ENCODE peak calls at places on chromosomes 5 and 9, in six cellular contexts. One of them, this sample, is unnamed.

GRCh38 chr5:151773979-151774378 is 2.2 kb downstream of the G3BP1 start:
- DNase-seq in cardiac muscle cell: no peak
- DNase-seq in fibroblast of mammary gland: peak; percentile 15
- DNase-seq in dorsolateral prefrontal cortex: no peak
- DNase-seq in CD4-positive, alpha-beta T cell: no peak
- DNase-seq in left ventricle myocardium inferior: no peak
- DNase-seq in this sample: no peak

GRCh38 chr9:136007906-136008692 is 46.9 kb upstream of the UBAC1 start:
- DNase-seq in cardiac muscle cell: no peak
- DNase-seq in fibroblast of mammary gland: peak; percentile 74
- DNase-seq in dorsolateral prefrontal cortex: no peak
- DNase-seq in CD4-positive, alpha-beta T cell: no peak
- DNase-seq in left ventricle myocardium inferior: no peak
- DNase-seq in this sample: no peak

GRCh38 chr5:165361143-165361542 is 1855.7 kb downstream of the MAT2B start:
- DNase-seq in cardiac muscle cell: no peak
- DNase-seq in fibroblast of mammary gland: no peak
- DNase-seq in dorsolateral prefrontal cortex: no peak
- DNase-seq in CD4-positive, alpha-beta T cell: no peak
- DNase-seq in left ventricle myocardium inferior: no peak
- DNase-seq in this sample: no peak

GRCh38 chr5:166370928-166371690 is 1920.3 kb upstream of the WWC1 start:
- DNase-seq in cardiac muscle cell: no peak
- DNase-seq in fibroblast of mammary gland: peak; percentile 3
- DNase-seq in dorsolateral prefrontal cortex: no peak
- DNase-seq in CD4-positive, alpha-beta T cell: no peak
- DNase-seq in left ventricle myocardium inferior: no peak
- DNase-seq in this sample: no peak

GRCh38 chr5:98468188-98468869 is 305.1 kb upstream of the RGMB start:
- DNase-seq in cardiac muscle cell: no peak
- DNase-seq in fibroblast of mammary gland: peak; percentile 95
- DNase-seq in dorsolateral prefrontal cortex: no peak
- DNase-seq in CD4-positive, alpha-beta T cell: no peak
- DNase-seq in left ventricle myocardium inferior: no peak
- DNase-seq in this sample: no peak

GRCh38 chr5:78797945-78798731 is 149.6 kb upstream of the LHFPL2 start:
- DNase-seq in cardiac muscle cell: no peak
- DNase-seq in fibroblast of mammary gland: peak; percentile 61
- DNase-seq in dorsolateral prefrontal cortex: no peak
- DNase-seq in CD4-positive, alpha-beta T cell: no peak
- DNase-seq in left ventricle myocardium inferior: no peak
- DNase-seq in this sample: no peak

GRCh38 chr9:33124716-33125378 is 42.3 kb downstream of the B4GALT1 start:
- DNase-seq in cardiac muscle cell: no peak
- DNase-seq in fibroblast of mammary gland: peak; percentile 40
- DNase-seq in dorsolateral prefrontal cortex: peak; percentile 60
- DNase-seq in CD4-positive, alpha-beta T cell: no peak
- DNase-seq in left ventricle myocardium inferior: no peak
- DNase-seq in this sample: no peak

GRCh38 chr9:17140418-17140817 is 5.6 kb downstream of the CNTLN start:
- DNase-seq in cardiac muscle cell: no peak
- DNase-seq in fibroblast of mammary gland: no peak
- DNase-seq in dorsolateral prefrontal cortex: no peak
- DNase-seq in CD4-positive, alpha-beta T cell: no peak
- DNase-seq in left ventricle myocardium inferior: no peak
- DNase-seq in this sample: no peak

GRCh38 chr5:107889387-107889786 is 218.7 kb upstream of the EFNA5 start:
- DNase-seq in cardiac muscle cell: no peak
- DNase-seq in fibroblast of mammary gland: peak; percentile 16
- DNase-seq in dorsolateral prefrontal cortex: no peak
- DNase-seq in CD4-positive, alpha-beta T cell: no peak
- DNase-seq in left ventricle myocardium inferior: no peak
- DNase-seq in this sample: no peak

GRCh38 chr9:79014929-79015699 is 556.7 kb upstream of the TLE4 start:
- DNase-seq in cardiac muscle cell: no peak
- DNase-seq in fibroblast of mammary gland: no peak
- DNase-seq in dorsolateral prefrontal cortex: no peak
- DNase-seq in CD4-positive, alpha-beta T cell: no peak
- DNase-seq in left ventricle myocardium inferior: no peak
- DNase-seq in this sample: no peak

GRCh38 chr9:92718086-92719001 is 46.3 kb downstream of the BICD2 start:
- DNase-seq in cardiac muscle cell: no peak
- DNase-seq in fibroblast of mammary gland: no peak
- DNase-seq in dorsolateral prefrontal cortex: no peak
- DNase-seq in CD4-positive, alpha-beta T cell: no peak
- DNase-seq in left ventricle myocardium inferior: no peak
- DNase-seq in this sample: no peak

GRCh38 chr9:115115924-115116323 is 2.0 kb downstream of the TNC start:
- DNase-seq in cardiac muscle cell: no peak
- DNase-seq in fibroblast of mammary gland: peak; percentile 90
- DNase-seq in dorsolateral prefrontal cortex: no peak
- DNase-seq in CD4-positive, alpha-beta T cell: no peak
- DNase-seq in left ventricle myocardium inferior: no peak
- DNase-seq in this sample: no peak

GRCh38 chr9:6584881-6585597 is 60.5 kb downstream of the GLDC start:
- DNase-seq in cardiac muscle cell: peak; percentile 26
- DNase-seq in fibroblast of mammary gland: peak; percentile 55
- DNase-seq in dorsolateral prefrontal cortex: no peak
- DNase-seq in CD4-positive, alpha-beta T cell: no peak
- DNase-seq in left ventricle myocardium inferior: no peak
- DNase-seq in this sample: no peak

GRCh38 chr5:3026651-3027050 is 275.2 kb upstream of the IRX2 start:
- DNase-seq in cardiac muscle cell: no peak
- DNase-seq in fibroblast of mammary gland: no peak
- DNase-seq in dorsolateral prefrontal cortex: no peak
- DNase-seq in CD4-positive, alpha-beta T cell: no peak
- DNase-seq in left ventricle myocardium inferior: no peak
- DNase-seq in this sample: peak; percentile 54

GRCh38 chr5:172585114-172585513 is 55.9 kb upstream of the NEURL1B start:
- DNase-seq in cardiac muscle cell: no peak
- DNase-seq in fibroblast of mammary gland: no peak
- DNase-seq in dorsolateral prefrontal cortex: no peak
- DNase-seq in CD4-positive, alpha-beta T cell: no peak
- DNase-seq in left ventricle myocardium inferior: no peak
- DNase-seq in this sample: no peak

GRCh38 chr9:87883274-87883673 is 597 bp downstream of the SPATA31E1 start:
- DNase-seq in cardiac muscle cell: no peak
- DNase-seq in fibroblast of mammary gland: no peak
- DNase-seq in dorsolateral prefrontal cortex: no peak
- DNase-seq in CD4-positive, alpha-beta T cell: no peak
- DNase-seq in left ventricle myocardium inferior: no peak
- DNase-seq in this sample: no peak

GRCh38 chr5:59485629-59486439 is 407.7 kb downstream of the PDE4D start:
- DNase-seq in cardiac muscle cell: no peak
- DNase-seq in fibroblast of mammary gland: no peak
- DNase-seq in dorsolateral prefrontal cortex: no peak
- DNase-seq in CD4-positive, alpha-beta T cell: no peak
- DNase-seq in left ventricle myocardium inferior: no peak
- DNase-seq in this sample: no peak

GRCh38 chr5:167871091-167871490 is 420.4 kb upstream of the WWC1 start:
- DNase-seq in cardiac muscle cell: no peak
- DNase-seq in fibroblast of mammary gland: no peak
- DNase-seq in dorsolateral prefrontal cortex: no peak
- DNase-seq in CD4-positive, alpha-beta T cell: no peak
- DNase-seq in left ventricle myocardium inferior: no peak
- DNase-seq in this sample: no peak

GRCh38 chr9:127734247-127734746 is 797 bp downstream of the TOR2A start:
- DNase-seq in cardiac muscle cell: no peak
- DNase-seq in fibroblast of mammary gland: no peak
- DNase-seq in dorsolateral prefrontal cortex: no peak
- DNase-seq in CD4-positive, alpha-beta T cell: peak; percentile 22
- DNase-seq in left ventricle myocardium inferior: no peak
- DNase-seq in this sample: no peak

GRCh38 chr5:159262472-159262858 is 625 bp upstream of the UBLCP1 start:
- DNase-seq in cardiac muscle cell: no peak
- DNase-seq in fibroblast of mammary gland: peak; percentile 17
- DNase-seq in dorsolateral prefrontal cortex: no peak
- DNase-seq in CD4-positive, alpha-beta T cell: no peak
- DNase-seq in left ventricle myocardium inferior: no peak
- DNase-seq in this sample: no peak

GRCh38 chr5:135890867-135891266 is 4.8 kb downstream of the IL9 start:
- DNase-seq in cardiac muscle cell: no peak
- DNase-seq in fibroblast of mammary gland: no peak
- DNase-seq in dorsolateral prefrontal cortex: no peak
- DNase-seq in CD4-positive, alpha-beta T cell: no peak
- DNase-seq in left ventricle myocardium inferior: no peak
- DNase-seq in this sample: no peak

GRCh38 chr5:147390654-147391053 is 119.2 kb downstream of the DPYSL3 start:
- DNase-seq in cardiac muscle cell: no peak
- DNase-seq in fibroblast of mammary gland: no peak
- DNase-seq in dorsolateral prefrontal cortex: no peak
- DNase-seq in CD4-positive, alpha-beta T cell: no peak
- DNase-seq in left ventricle myocardium inferior: no peak
- DNase-seq in this sample: no peak

GRCh38 chr5:147394273-147394672 is 115.6 kb downstream of the DPYSL3 start:
- DNase-seq in cardiac muscle cell: no peak
- DNase-seq in fibroblast of mammary gland: no peak
- DNase-seq in dorsolateral prefrontal cortex: no peak
- DNase-seq in CD4-positive, alpha-beta T cell: no peak
- DNase-seq in left ventricle myocardium inferior: no peak
- DNase-seq in this sample: no peak

GRCh38 chr5:147396070-147396469 is 113.8 kb downstream of the DPYSL3 start:
- DNase-seq in cardiac muscle cell: no peak
- DNase-seq in fibroblast of mammary gland: peak; percentile 47
- DNase-seq in dorsolateral prefrontal cortex: no peak
- DNase-seq in CD4-positive, alpha-beta T cell: no peak
- DNase-seq in left ventricle myocardium inferior: peak; percentile 43
- DNase-seq in this sample: no peak

GRCh38 chr5:147391781-147392180 is 118.1 kb downstream of the DPYSL3 start:
- DNase-seq in cardiac muscle cell: peak; percentile 67
- DNase-seq in fibroblast of mammary gland: peak; percentile 96
- DNase-seq in dorsolateral prefrontal cortex: no peak
- DNase-seq in CD4-positive, alpha-beta T cell: no peak
- DNase-seq in left ventricle myocardium inferior: no peak
- DNase-seq in this sample: no peak

DNA sequence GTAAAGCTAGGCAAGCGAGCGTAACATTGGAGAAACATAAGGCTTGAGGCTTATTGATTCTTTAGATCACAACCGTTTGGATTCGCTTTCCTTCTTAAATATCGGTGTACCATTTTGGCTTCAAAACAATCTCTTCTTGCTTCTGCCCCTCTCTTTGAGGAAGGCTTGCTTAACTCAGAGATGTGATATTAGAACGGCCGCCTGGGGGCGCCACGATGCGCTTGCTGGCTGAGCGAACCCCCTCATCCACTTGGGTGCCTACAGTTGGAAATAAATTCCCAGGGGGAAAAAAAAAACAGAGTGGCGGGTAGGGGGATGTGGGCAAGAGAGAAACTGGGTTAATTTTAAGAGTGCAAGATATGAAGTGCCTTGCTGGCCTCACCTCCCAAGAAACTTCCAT is 116.0 kb downstream of the DPYSL3 start:
- DNase-seq in cardiac muscle cell: no peak
- DNase-seq in fibroblast of mammary gland: no peak
- DNase-seq in dorsolateral prefrontal cortex: no peak
- DNase-seq in CD4-positive, alpha-beta T cell: no peak
- DNase-seq in left ventricle myocardium inferior: no peak
- DNase-seq in this sample: no peak
- TF ChIP-seq CTCF in cardiac muscle cell: peak; percentile 51
- TF ChIP-seq CTCF in fibroblast of mammary gland: peak; percentile 32
- TF ChIP-seq CTCF in dorsolateral prefrontal cortex: no peak
- TF ChIP-seq CTCF in CD4-positive, alpha-beta T cell: no peak
- TF ChIP-seq CTCF in left ventricle myocardium inferior: peak; percentile 31
- TF ChIP-seq CTCF in this sample: no peak

GRCh38 chr9:2158111-2158610 is 143.0 kb downstream of the SMARCA2 start:
- DNase-seq in cardiac muscle cell: peak; percentile 6
- DNase-seq in fibroblast of mammary gland: peak; percentile 80
- DNase-seq in dorsolateral prefrontal cortex: no peak
- DNase-seq in CD4-positive, alpha-beta T cell: peak; percentile 38
- DNase-seq in left ventricle myocardium inferior: peak; percentile 38
- DNase-seq in this sample: no peak
- TF ChIP-seq CTCF in cardiac muscle cell: peak; percentile 19
- TF ChIP-seq CTCF in fibroblast of mammary gland: no peak
- TF ChIP-seq CTCF in dorsolateral prefrontal cortex: no peak
- TF ChIP-seq CTCF in CD4-positive, alpha-beta T cell: no peak
- TF ChIP-seq CTCF in left ventricle myocardium inferior: peak; percentile 26
- TF ChIP-seq CTCF in this sample: no peak

DNA sequence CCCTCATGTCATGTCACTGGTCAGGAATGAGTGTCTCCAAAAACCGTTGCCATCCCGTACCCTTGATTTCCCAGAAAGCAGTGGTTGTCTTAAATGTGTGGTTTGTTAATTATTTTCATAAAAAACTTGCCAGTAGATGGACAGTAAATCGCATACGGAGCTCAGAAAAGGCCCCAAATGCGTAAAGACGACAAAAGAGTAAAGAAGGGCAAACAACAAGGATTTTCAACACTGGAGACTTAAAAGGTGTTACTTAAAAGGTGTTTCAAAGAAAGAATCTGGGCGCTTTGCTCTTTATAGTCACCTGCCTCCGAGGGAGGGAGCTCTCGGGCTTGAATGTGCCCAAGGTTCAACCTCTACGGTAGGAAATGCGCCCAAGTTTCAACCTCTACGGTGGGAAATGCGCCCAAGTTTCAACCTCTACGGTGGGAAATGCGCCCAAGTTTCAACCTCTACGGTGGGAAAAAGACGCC is 727 bp downstream of the KIF27 start:
- DNase-seq in cardiac muscle cell: peak; percentile 75
- DNase-seq in fibroblast of mammary gland: peak; percentile 26
- DNase-seq in dorsolateral prefrontal cortex: peak; percentile 44
- DNase-seq in CD4-positive, alpha-beta T cell: peak; percentile 57
- DNase-seq in left ventricle myocardium inferior: no peak
- DNase-seq in this sample: no peak
- TF ChIP-seq CTCF in cardiac muscle cell: peak; percentile 59
- TF ChIP-seq CTCF in fibroblast of mammary gland: peak; percentile 41
- TF ChIP-seq CTCF in dorsolateral prefrontal cortex: no peak
- TF ChIP-seq CTCF in CD4-positive, alpha-beta T cell: no peak
- TF ChIP-seq CTCF in left ventricle myocardium inferior: no peak
- TF ChIP-seq CTCF in this sample: no peak

GRCh38 chr5:88393721-88394530 is 125.3 kb upstream of the TMEM161B start:
- DNase-seq in cardiac muscle cell: no peak
- DNase-seq in fibroblast of mammary gland: no peak
- DNase-seq in dorsolateral prefrontal cortex: no peak
- DNase-seq in CD4-positive, alpha-beta T cell: no peak
- DNase-seq in left ventricle myocardium inferior: no peak
- DNase-seq in this sample: no peak

GRCh38 chr5:88398316-88398715 is 129.7 kb upstream of the TMEM161B start:
- DNase-seq in cardiac muscle cell: no peak
- DNase-seq in fibroblast of mammary gland: no peak
- DNase-seq in dorsolateral prefrontal cortex: no peak
- DNase-seq in CD4-positive, alpha-beta T cell: no peak
- DNase-seq in left ventricle myocardium inferior: no peak
- DNase-seq in this sample: no peak

GRCh38 chr5:88396635-88397285 is 128.1 kb upstream of the TMEM161B start:
- DNase-seq in cardiac muscle cell: no peak
- DNase-seq in fibroblast of mammary gland: no peak
- DNase-seq in dorsolateral prefrontal cortex: no peak
- DNase-seq in CD4-positive, alpha-beta T cell: no peak
- DNase-seq in left ventricle myocardium inferior: no peak
- DNase-seq in this sample: no peak

GRCh38 chr5:88394531-88395185 is 126.0 kb upstream of the TMEM161B start:
- DNase-seq in cardiac muscle cell: no peak
- DNase-seq in fibroblast of mammary gland: no peak
- DNase-seq in dorsolateral prefrontal cortex: no peak
- DNase-seq in CD4-positive, alpha-beta T cell: no peak
- DNase-seq in left ventricle myocardium inferior: no peak
- DNase-seq in this sample: no peak

DNA sequence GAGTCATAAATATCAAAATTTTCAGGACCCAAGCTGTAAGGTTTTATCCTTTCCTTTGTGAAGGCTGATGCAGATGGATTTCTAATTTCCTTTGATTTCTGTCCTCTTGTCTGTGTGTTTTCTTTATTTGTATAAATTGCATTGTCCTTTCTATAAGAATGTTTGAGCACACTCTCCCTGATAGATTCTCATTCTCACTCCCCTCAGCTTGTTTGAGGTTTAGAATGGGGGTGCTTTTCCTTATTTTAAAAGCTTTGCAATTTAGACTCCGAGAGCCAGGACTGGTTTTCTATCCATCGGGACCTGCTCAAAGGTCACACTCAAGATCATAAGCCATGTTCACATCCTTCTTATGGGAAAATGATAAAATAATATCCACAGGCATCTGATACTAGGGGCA is 127.5 kb upstream of the TMEM161B start:
- DNase-seq in cardiac muscle cell: no peak
- DNase-seq in fibroblast of mammary gland: no peak
- DNase-seq in dorsolateral prefrontal cortex: no peak
- DNase-seq in CD4-positive, alpha-beta T cell: no peak
- DNase-seq in left ventricle myocardium inferior: no peak
- DNase-seq in this sample: no peak
- TF ChIP-seq CTCF in cardiac muscle cell: no peak
- TF ChIP-seq CTCF in fibroblast of mammary gland: no peak
- TF ChIP-seq CTCF in dorsolateral prefrontal cortex: no peak
- TF ChIP-seq CTCF in CD4-positive, alpha-beta T cell: no peak
- TF ChIP-seq CTCF in left ventricle myocardium inferior: no peak
- TF ChIP-seq CTCF in this sample: no peak